ENCODE peak calls at places on chromosomes 3 and 15, in seven cellular contexts. G, R, M, K, Q, V and X are unnamed samples.

GRCh38 chr3:60086811-60087210 is 1037.0 kb upstream of the CFAP20DC start:
- DNase-seq in G (peak; percentile 18), K (peak; percentile 15), R (peak; percentile 46), Q (no peak), V (no peak), M (no peak), X (no peak)

GRCh38 chr15:35519536-35520149 is 26.3 kb downstream of the DPH6 start:
- DNase-seq in M (peak; percentile 81), G (peak; percentile 64), V (no peak), Q (no peak), R (peak; percentile 46), K (peak; percentile 10), X (no peak)

GRCh38 chr3:183862610-183863009 is 22.1 kb downstream of the PARL start:
- DNase-seq in R (no peak), M (no peak), K (no peak), Q (no peak), G (no peak), V (no peak), X (no peak)

GRCh38 chr3:155329513-155330048 is 36.1 kb upstream of the STRIT1 start:
- DNase-seq in K (no peak), M (no peak), G (no peak), V (no peak), R (no peak), Q (no peak), X (no peak)

GRCh38 chr3:81531846-81532245 is 229.6 kb downstream of the GBE1 start:
- DNase-seq in M (no peak), R (no peak), K (no peak), G (no peak), V (no peak), Q (no peak), X (no peak)

GRCh38 chr15:84944311-84944710 is 37.3 kb upstream of the PDE8A start:
- DNase-seq in M (no peak), V (no peak), Q (no peak), K (no peak), R (no peak), G (no peak), X (no peak)

GRCh38 chr15:81229596-81229995 is 32.9 kb downstream of the IL16 start:
- DNase-seq in Q (no peak), V (no peak), M (no peak), G (no peak), R (no peak), K (no peak), X (no peak)

GRCh38 chr3:123027292-123028232 is at the start of gene SEMA5B:
- DNase-seq in V (peak; percentile 64), M (no peak), K (peak; percentile 66), G (no peak), R (no peak), Q (no peak), X (peak; percentile 43)

GRCh38 chr3:189049458-189050231 is 122.1 kb upstream of the TPRG1 start:
- DNase-seq in M (no peak), K (no peak), V (no peak), R (no peak), G (no peak), Q (no peak), X (no peak)

GRCh38 chr3:171743327-171744054 is 66.8 kb downstream of the PLD1 start:
- DNase-seq in K (no peak), V (no peak), M (no peak), R (no peak), G (no peak), Q (no peak), X (no peak)